ENCODE peak calls at places on chromosome 2, in five cellular contexts. T is BJ, Y is neuronal stem cell, F is lower lobe of right lung, A is stomach. U is an unnamed sample.

GRCh38 chr2:26550276-26551015 is 72.5 kb upstream of the OTOF start:
- DNase-seq in A (no peak), F (no peak), T (no peak), Y (no peak), U (no peak)

GRCh38 chr2:154173164-154173563 is 301.4 kb downstream of the GALNT13 start:
- DNase-seq in Y (no peak), T (no peak), F (no peak), A (no peak), U (no peak)

GRCh38 chr2:48306409-48307284 is 223.3 kb upstream of the STON1 start:
- DNase-seq in A (no peak), F (no peak), Y (no peak), T (no peak), U (no peak)

GRCh38 chr2:238139141-238139840 is 823 bp downstream of the KLHL30 start:
- DNase-seq in A (no peak), T (no peak), Y (no peak), F (no peak), U (no peak)

GRCh38 chr2:222433381-222434173 is 9.2 kb downstream of the SGPP2 start:
- DNase-seq in F (no peak), T (no peak), Y (no peak), A (no peak), U (no peak)

GRCh38 chr2:33498291-33498956 is 22.0 kb downstream of the RASGRP3 start:
- DNase-seq in F (no peak), T (no peak), Y (no peak), A (no peak), U (no peak)

GRCh38 chr2:241857572-241858121 is 1.0 kb downstream of the PDCD1 start:
- DNase-seq in T (no peak), Y (no peak), A (no peak), F (peak; percentile 41), U (no peak)

GRCh38 chr2:237673130-237673921 is 45.9 kb downstream of the LRRFIP1 start:
- DNase-seq in T (no peak), A (peak; percentile 68), Y (no peak), F (peak; percentile 93), U (peak; percentile 60)

GRCh38 chr2:208820289-208820688 is 413.7 kb downstream of the PTH2R start:
- DNase-seq in A (no peak), F (no peak), Y (no peak), T (no peak), U (no peak)

GRCh38 chr2:218435003-218435982 is 16.4 kb downstream of the VIL1 start:
- DNase-seq in A (no peak), T (no peak), F (peak; percentile 28), Y (no peak), U (no peak)

DNA sequence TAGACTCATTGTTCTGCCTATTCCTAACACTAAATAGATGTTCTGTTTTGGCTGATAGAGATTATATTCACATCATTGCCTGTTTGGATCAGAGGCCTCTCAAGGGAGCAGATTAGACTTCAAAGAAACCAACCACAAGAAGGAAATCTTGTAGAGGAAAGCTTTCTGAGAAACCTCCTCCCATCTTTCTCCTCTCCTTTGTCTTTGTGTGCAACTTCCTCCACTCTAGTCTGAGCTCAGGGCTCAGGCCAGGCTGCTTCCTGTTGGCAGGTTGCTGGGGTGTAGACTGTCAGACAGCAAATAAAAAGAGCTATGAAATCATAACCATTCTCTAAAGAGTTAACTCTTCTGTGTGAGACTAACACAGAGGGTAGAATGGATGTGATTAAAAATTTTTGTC is 113.0 kb downstream of the TGFA start:
- DNase-seq in Y (no peak), F (no peak), A (no peak), T (no peak), U (no peak)
- H3K4me3 ChIP-seq in Y (no peak overlapping the region), F (no peak overlapping the region), A (no peak overlapping the region), T (no peak overlapping the region), U (no peak overlapping the region)

DNA sequence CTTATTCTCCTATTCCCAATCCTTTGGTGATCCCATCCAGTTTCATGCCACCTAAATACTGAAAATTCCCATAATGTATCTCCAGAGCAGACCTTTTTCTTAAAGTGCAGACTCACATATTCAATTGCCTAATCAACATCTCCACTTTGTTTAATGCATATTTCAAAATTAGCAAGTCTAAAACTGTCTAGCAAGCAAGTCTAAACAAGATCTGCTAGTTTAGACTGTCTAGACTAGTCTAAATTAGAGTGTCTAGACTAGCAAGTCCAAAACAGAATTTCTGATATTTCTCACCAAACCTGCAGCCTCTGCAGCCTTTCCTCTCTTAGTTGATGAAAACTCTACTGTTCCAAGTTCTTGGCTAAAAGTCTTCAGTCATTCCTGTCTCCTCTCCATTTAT is 44.6 kb downstream of the THUMPD2 start:
- DNase-seq in F (no peak), Y (no peak), T (no peak), A (no peak), U (no peak)
- H3K36me3 ChIP-seq in F (peaks cover 38% of the 10 kb centered on the region), Y (peaks cover 6% of the 10 kb centered on the region), T (peaks cover under 1% of the 10 kb centered on the region), A (peaks cover 84% of the 10 kb centered on the region), U (peaks cover 80% of the 10 kb centered on the region)

GRCh38 chr2:189576361-189576760 is 4.2 kb downstream of the SLC40A1 start:
- DNase-seq in F (no peak), Y (no peak), A (no peak), T (no peak), U (no peak)
- H3K4me3 ChIP-seq in F (peak overlapping the region; percentile 75), Y (no peak overlapping the region), A (peak overlapping the region; percentile 69), T (no peak overlapping the region), U (no peak overlapping the region)

GRCh38 chr2:85263591-85263990 is 64.2 kb downstream of the TGOLN2 start:
- DNase-seq in F (no peak), Y (no peak), T (no peak), A (no peak), U (no peak)
- H3K36me3 ChIP-seq in F (no peaks in the 10 kb centered on the region), Y (peaks cover 3% of the 10 kb centered on the region), T (no peaks in the 10 kb centered on the region), A (no peaks in the 10 kb centered on the region), U (no peaks in the 10 kb centered on the region)

DNA sequence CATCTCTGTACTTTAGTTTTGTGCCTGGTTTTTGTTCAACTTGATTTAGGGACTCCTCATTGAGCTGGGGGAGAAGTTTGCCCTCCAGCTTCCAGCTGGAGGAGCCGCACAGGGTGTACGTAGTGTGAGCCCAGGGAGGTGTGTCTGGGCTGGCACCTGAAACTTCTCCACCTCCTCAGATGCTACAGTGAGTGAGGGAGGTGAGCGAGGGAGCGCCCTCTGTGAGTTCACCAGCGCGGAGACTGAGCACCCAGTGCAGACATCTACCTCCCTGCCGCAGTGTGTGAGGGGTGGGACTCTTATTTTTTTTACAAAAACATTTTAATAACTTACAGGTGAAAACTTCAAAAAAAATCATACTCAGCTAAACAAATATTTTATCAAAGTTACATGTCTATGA is 204.2 kb upstream of the HS6ST1 start:
- DNase-seq in Y (no peak), F (no peak), A (no peak), T (no peak), U (no peak)
- H3K4me3 ChIP-seq in Y (no peak overlapping the region), F (no peak overlapping the region), A (no peak overlapping the region), T (no peak overlapping the region), U (no peak overlapping the region)